ENCODE peak calls at places on chromosome 22, in four cellular contexts. U is K562, K is HepG2, E is WTC11. M is an unnamed sample.

GRCh38 chr22:23074451-23074850 is 4.1 kb downstream of the GNAZ start:
- DNase-seq in U (no peak), K (no peak), E (no peak), M (no peak)

GRCh38 chr22:42901790-42902508 is 44.9 kb upstream of the ARFGAP3 start:
- DNase-seq in U (no peak), K (no peak), E (no peak), M (no peak)

GRCh38 chr22:23742505-23743264 is 8.2 kb downstream of the ZNF70 start:
- DNase-seq in U (peak), K (no peak), E (no peak), M (no peak)

GRCh38 chr22:23054531-23055257 is 15.6 kb upstream of the GNAZ start:
- DNase-seq in U (no peak), K (no peak), E (peak), M (no peak)

GRCh38 chr22:23497016-23497885 is 82.8 kb downstream of the IGLL1 start:
- DNase-seq in U (no peak), K (no peak), E (no peak), M (no peak)

GRCh38 chr22:21834869-21835268 is 32.6 kb downstream of the MAPK1 start:
- DNase-seq in U (no peak), K (no peak), E (no peak), M (no peak)

GRCh38 chr22:49433044-49433443 is 394.6 kb downstream of the BRD1 start:
- DNase-seq in U (no peak), K (no peak), E (no peak), M (no peak)

GRCh38 chr22:29690481-29690880 is 29.3 kb upstream of the CABP7 start:
- DNase-seq in U (no peak), K (no peak), E (no peak), M (no peak)

GRCh38 chr22:39439170-39439569 is 17.6 kb upstream of the MGAT3 start:
- DNase-seq in U (peak), K (peak), E (no peak), M (no peak)

GRCh38 chr22:33542722-33543121 is 377.6 kb downstream of the LARGE1 start:
- DNase-seq in U (no peak), K (no peak), E (no peak), M (no peak)

GRCh38 chr22:38401336-38402084 is 53.5 kb downstream of the KCNJ4 start:
- DNase-seq in U (no peak), K (peak), E (no peak), M (no peak)

GRCh38 chr22:49488943-49489342 is 338.7 kb downstream of the BRD1 start:
- DNase-seq in U (no peak), K (no peak), E (no peak), M (no peak)

DNA sequence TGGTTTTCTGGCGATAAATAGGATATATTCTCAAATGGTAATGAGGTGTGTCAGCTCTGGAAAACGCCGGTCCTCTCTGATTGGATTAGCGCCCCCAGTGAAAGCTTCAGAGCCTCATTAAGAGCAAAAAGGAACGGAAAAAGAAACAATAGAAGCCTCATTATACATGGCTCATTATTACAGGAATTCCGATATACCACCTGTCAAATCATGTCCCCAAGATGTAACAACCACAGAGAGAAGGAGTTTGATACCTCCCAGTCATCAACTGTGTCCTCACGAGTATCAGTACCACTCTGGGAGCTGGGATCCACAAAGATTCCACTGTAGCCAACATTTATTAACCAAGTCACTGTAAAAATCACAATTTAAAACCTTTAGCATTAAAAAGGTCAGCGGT is 175.8 kb upstream of the PITPNB start:
- DNase-seq in U (no peak), K (no peak), E (no peak), M (no peak)
- TF ChIP-seq MAX in U (no peak), K (no peak), E (no peak), M (no peak)

GRCh38 chr22:46849101-46849500 is 86.7 kb downstream of the TBC1D22A start:
- DNase-seq in U (no peak), K (no peak), E (no peak), M (no peak)
- TF ChIP-seq JUN in U (no peak), K (no peak), E (no peak), M (no peak)

DNA sequence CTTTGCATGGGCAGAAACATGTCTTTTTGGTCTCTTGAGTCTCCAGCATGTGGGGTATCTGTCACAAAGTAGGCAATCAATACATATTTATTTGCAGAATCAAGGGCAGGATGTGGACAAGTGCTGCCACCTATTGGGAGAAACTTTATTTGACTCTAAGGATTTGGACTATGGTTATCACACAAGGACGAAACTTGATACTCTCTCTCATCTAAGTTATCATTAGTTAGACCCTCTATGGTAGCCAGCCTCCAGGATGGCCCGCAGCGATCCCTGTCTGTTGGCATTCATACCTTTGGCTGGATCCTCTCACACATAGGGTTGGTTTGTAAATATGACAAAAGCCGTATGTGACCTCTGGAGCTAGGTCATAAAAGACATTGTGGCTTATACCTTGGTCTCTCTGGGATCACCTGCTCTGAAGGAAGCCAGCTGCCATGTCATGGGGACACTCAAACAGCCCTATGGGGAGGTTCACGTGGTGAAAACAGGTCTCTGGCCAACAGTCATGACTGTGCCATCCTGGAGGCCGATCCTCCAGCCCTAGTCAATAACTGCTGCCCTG is 1.1 kb upstream of the FBXO7 start:
- DNase-seq in U (peak), K (peak), E (no peak), M (peak)
- TF ChIP-seq NR3C1 in U (no peak), K (no peak), E (no peak), M (no peak)

GRCh38 chr22:30752771-30753170 is 58.1 kb downstream of the OSBP2 start:
- DNase-seq in U (no peak), K (no peak), E (no peak), M (no peak)

GRCh38 chr22:30753701-30754100 is 59.0 kb downstream of the OSBP2 start:
- DNase-seq in U (no peak), K (no peak), E (no peak), M (no peak)

GRCh38 chr22:30754521-30754920 is 59.8 kb downstream of the OSBP2 start:
- DNase-seq in U (no peak), K (no peak), E (no peak), M (no peak)

GRCh38 chr22:30755760-30756124 is 61.1 kb downstream of the OSBP2 start:
- DNase-seq in U (no peak), K (no peak), E (no peak), M (no peak)

DNA sequence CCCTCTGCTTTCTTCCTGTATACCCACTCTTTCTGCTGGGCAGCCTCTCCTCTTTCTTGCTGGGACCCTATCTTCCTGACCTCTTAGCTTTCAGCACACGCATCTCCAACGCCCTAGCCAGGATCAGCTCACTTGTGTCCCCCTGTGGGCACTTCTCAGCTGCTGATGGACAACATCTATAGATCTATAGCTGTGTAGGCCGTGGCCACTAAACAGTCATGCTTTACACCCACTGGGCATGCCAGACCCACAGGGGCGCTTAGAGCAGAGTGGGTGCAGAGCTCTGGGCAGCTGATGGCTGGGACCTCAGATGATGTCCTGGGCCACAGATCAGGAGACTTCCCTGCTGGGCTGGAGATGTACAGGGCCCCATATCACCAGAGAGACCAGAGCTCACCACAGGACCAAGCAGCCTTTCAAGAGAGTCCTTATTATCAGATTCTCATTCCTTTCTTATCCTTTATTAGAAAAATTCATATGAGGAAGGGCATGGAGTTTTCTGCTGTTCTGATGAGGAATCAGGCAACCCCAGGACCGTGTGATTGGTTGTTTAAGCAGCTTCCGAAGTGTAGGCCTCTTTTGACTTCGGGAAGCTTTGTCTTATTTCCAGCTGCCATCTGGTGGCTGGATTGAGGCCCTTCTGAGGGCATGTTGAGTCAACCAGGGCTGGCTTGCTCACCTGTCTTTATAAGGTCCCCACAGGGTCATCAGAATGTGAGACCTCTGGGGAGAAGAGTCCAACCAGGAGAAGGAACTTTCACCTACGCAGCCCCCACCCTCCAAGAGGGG is 60.5 kb downstream of the OSBP2 start:
- DNase-seq in U (peak), K (peak), E (peak), M (peak)
- TF ChIP-seq MAX in U (no peak), K (no peak), E (no peak), M (no peak)

GRCh38 chr22:36862251-36863242 is 1.7 kb downstream of the NCF4 start:
- DNase-seq in U (no peak), K (no peak), E (no peak), M (no peak)
- TF ChIP-seq JUN in U (no peak), K (no peak), E (no peak), M (no peak)

GRCh38 chr22:35114296-35114980 is 48.5 kb downstream of the ISX start:
- DNase-seq in U (no peak), K (no peak), E (no peak), M (no peak)
- TF ChIP-seq NR3C1 in U (no peak), K (no peak), E (no peak), M (no peak)

DNA sequence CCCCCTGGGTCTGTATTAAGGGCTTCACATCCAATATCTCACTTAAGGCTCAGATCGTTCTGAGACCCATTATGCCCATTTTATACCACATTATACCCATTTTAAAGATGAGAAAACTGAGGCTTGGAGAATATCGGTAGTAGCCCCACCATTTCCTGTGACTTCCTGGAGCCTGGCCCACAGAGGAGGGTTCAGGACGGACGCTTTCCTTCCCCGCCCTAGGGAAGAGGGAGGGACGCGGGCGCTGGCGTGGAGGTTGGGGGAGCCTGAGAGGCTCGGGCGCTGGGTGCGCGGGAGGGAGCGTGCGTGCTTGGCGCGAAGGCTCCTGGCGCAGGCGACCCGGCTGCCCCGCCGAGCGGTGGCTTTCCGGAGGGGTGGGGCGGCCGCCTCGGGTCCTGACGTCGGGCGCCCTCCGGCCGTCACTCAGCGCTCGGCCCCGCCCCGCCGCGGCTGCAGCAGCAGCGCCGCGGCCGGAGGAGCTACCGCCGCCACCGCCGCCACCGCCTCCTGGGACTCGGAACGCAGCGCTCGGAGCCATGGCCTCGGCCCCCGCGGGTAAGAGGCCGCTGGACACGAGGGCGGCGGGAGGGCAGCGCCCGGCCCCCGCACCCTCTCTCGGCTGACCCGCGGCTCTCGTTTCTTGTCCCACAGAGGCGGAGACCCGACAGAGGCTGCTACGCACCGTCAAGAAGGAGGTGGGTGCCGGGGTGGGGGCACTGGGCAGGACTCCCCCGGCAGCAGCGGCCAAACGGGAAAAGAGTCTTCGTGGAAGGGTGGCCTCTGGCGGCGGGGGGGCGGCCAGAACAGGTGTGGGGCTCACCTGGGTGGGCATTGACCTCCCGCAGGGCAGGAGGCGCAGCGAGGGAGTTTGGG is at the start of gene SGSM1:
- DNase-seq in U (peak), K (peak), E (peak), M (peak)
- TF ChIP-seq MAX in U (no peak), K (peak), E (peak), M (peak)

GRCh38 chr22:19453718-19454117 is 6.2 kb upstream of the C22orf39 start:
- DNase-seq in U (no peak), K (no peak), E (no peak), M (no peak)
- TF ChIP-seq JUN in U (no peak), K (no peak), E (no peak), M (no peak)

DNA sequence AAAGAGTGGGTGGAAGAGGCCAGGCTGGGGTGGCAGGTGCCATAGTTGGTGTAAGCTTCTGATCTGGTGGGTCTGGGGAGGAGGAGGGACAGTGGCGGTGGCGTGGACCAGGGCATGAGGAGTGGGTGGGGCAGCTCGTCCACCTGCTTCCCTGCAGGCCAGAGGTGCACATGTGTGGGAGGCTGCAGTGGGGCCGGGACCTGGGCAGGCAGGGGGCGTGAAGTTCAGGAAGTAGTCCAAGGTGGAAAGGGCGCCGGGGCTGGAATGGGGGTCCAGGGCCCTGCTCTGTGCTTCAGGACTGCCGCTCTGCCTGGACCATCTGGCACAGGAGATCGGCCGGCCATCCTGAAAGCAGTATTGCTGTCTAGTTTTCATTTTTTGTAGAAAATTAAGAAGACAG is 15.9 kb downstream of the RIBC2 start:
- DNase-seq in U (no peak), K (no peak), E (no peak), M (no peak)
- TF ChIP-seq NR3C1 in U (no peak), K (no peak), E (no peak), M (no peak)

GRCh38 chr22:41857860-41858199 is 24.9 kb downstream of the SREBF2 start:
- DNase-seq in U (no peak), K (no peak), E (no peak), M (no peak)

GRCh38 chr22:41863472-41863871 is 30.6 kb downstream of the SREBF2 start:
- DNase-seq in U (no peak), K (no peak), E (no peak), M (no peak)

GRCh38 chr22:41857160-41857859 is 24.4 kb downstream of the SREBF2 start:
- DNase-seq in U (peak), K (peak), E (peak), M (peak)

GRCh38 chr22:41862160-41862529 is 29.2 kb downstream of the SREBF2 start:
- DNase-seq in U (no peak), K (peak), E (no peak), M (no peak)

DNA sequence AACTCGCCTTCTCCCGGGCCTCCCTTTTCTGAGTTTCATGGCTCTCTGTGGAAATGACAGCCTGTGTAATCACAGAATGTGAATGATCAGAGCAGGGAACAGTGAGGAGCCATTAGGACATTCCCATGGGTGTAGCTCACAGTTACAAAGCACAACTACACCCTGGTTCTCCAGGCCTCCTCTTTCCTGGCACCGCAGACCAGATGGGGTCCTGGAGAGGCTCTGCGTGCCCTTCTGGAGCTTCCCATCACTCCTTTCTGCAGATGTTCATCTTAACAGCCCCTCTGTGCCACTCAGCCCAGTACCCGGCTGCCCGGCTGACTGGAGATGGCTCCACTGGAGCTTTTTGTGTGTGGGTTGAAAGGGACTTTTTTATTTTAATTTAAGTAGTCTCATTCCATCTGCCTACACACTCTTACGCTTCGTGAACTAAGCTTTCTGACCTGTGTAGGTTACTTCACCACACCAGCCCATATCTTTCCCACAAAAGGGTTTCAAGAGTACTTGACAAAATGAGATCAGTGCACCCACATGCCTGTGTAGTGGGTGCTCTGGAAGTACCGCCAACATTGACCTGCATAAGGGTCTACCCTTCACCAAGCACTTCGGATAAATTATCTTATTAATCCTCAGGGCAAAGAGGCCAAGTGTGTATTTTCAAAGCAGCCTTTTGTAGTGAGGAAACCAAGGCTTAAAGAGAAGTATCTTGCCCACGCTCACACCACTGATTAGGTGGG is 29.8 kb downstream of the SREBF2 start:
- DNase-seq in U (no peak), K (no peak), E (no peak), M (no peak)
- TF ChIP-seq MAX in U (no peak), K (no peak), E (no peak), M (no peak)

M was measured in A549.